ENCODE peak calls at places on chromosome 15, in nine cellular contexts. T is mucosa of descending colon, S is psoas muscle, H is heart left ventricle, X is OCI-LY7, B is astrocyte, F is left ventricle myocardium inferior, V is uterus, G is upper lobe of right lung. W is an unnamed sample.
A peak's percentile ranks its signal among the peaks of the same experiment; 100 is the strongest.

GRCh38 chr15:59360305-59360704 is 12.4 kb downstream of the MYO1E start:
- DNase-seq in X (no peak), V (no peak), B (no peak), T (no peak), S (no peak), F (no peak), H (no peak), G (no peak), W (no peak)

GRCh38 chr15:36506733-36507356 is 72.6 kb upstream of the CDIN1 start:
- DNase-seq in S (no peak), G (no peak), V (no peak), H (no peak), X (no peak), B (no peak), F (no peak), T (no peak), W (no peak)

GRCh38 chr15:72082176-72082575 is 35.8 kb downstream of the MYO9A start:
- DNase-seq in H (no peak), G (no peak), S (no peak), T (no peak), V (no peak), X (no peak), F (no peak), B (no peak), W (no peak)

GRCh38 chr15:42289166-42289565 is 15.9 kb upstream of the TMEM87A start:
- DNase-seq in X (no peak), B (no peak), H (no peak), T (no peak), F (no peak), S (no peak), V (no peak), G (no peak), W (no peak)

GRCh38 chr15:26614734-26615133 is 158.1 kb downstream of the GABRB3 start:
- DNase-seq in G (no peak), H (no peak), F (no peak), S (no peak), B (no peak), V (no peak), X (no peak), T (no peak), W (no peak)

GRCh38 chr15:59438891-59439290 is 905 bp downstream of the FAM81A start:
- DNase-seq in X (peak; percentile 19), H (no peak), B (no peak), V (peak; percentile 56), F (no peak), S (peak; percentile 18), G (no peak), T (peak; percentile 72), W (no peak)

GRCh38 chr15:25331860-25332259 is 107.0 kb downstream of the UBE3A start:
- DNase-seq in H (no peak), X (no peak), F (no peak), V (no peak), S (no peak), B (no peak), G (no peak), T (no peak), W (no peak)

GRCh38 chr15:31905054-31905453 is 125.3 kb upstream of the CHRNA7 start:
- DNase-seq in S (no peak), V (no peak), B (no peak), T (peak; percentile 86), X (no peak), F (no peak), G (no peak), H (no peak), W (no peak)

GRCh38 chr15:69609176-69609575 is 156.6 kb downstream of the RPLP1 start:
- DNase-seq in B (peak; percentile 83), F (no peak), X (no peak), S (no peak), V (no peak), G (no peak), T (no peak), H (no peak), W (no peak)

GRCh38 chr15:40257656-40258450 is 19.0 kb downstream of the PAK6 start:
- DNase-seq in H (no peak), F (no peak), V (no peak), G (no peak), B (peak; percentile 16), S (no peak), X (no peak), T (no peak), W (no peak)

GRCh38 chr15:41899854-41900442 is 6.1 kb upstream of the SPTBN5 start:
- DNase-seq in V (no peak), F (no peak), G (no peak), X (no peak), T (no peak), S (no peak), H (no peak), B (no peak), W (no peak)

GRCh38 chr15:79978694-79979519 is 7.9 kb upstream of the BCL2A1 start:
- DNase-seq in F (no peak), S (no peak), B (peak; percentile 57), G (no peak), H (no peak), T (no peak), X (peak; percentile 36), V (no peak), W (peak; percentile 77)

GRCh38 chr15:94097567-94097966 is 133.8 kb upstream of the MCTP2 start:
- DNase-seq in H (no peak), V (no peak), G (no peak), T (no peak), B (peak; percentile 39), F (no peak), X (no peak), S (no peak), W (no peak)

DNA sequence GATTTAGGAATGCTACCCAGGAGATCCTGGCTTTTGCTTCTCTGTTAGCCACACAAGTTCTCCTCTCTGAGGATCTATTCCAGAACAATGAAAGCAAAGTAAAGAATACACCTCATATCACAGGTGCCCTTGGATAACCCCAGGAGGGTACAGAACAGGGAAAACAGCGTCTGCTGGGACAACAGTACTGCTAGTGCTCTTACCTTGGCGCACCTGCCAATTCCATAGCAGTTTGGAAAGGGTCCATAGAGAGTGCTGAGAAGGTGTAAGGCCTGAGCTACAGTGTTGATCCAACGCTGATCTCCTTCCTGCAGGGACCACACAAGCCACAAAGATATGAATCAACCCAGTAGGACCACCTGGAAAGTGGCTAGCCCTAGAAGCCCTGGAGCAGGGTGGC is 12.9 kb upstream of the PRC1 start:
- DNase-seq in G (no peak), T (no peak), S (no peak), V (no peak), X (no peak), H (no peak), F (no peak), B (no peak), W (no peak)
- H3K36me3 ChIP-seq in G (peaks cover 95% of the 10 kb centered on the region), T (no peaks in the 10 kb centered on the region), S (peaks cover 100% of the 10 kb centered on the region), V (no peaks in the 10 kb centered on the region), X (peaks cover 40% of the 10 kb centered on the region), H (peaks cover 18% of the 10 kb centered on the region), F (peaks cover 93% of the 10 kb centered on the region), B (peaks cover 30% of the 10 kb centered on the region), W (peaks cover 100% of the 10 kb centered on the region)

GRCh38 chr15:50260969-50261496 is 4.5 kb downstream of the HDC start:
- DNase-seq in T (no peak), B (peak; percentile 15), S (no peak), F (no peak), G (no peak), V (no peak), H (no peak), X (no peak), W (no peak)

GRCh38 chr15:50265620-50266019 is at the start of gene HDC:
- DNase-seq in F (no peak), X (no peak), S (no peak), T (no peak), V (no peak), H (no peak), G (no peak), B (no peak), W (no peak)

GRCh38 chr15:50262533-50262932 is 3.0 kb downstream of the HDC start:
- DNase-seq in V (no peak), T (no peak), X (no peak), S (no peak), G (no peak), F (no peak), H (no peak), B (no peak), W (no peak)

GRCh38 chr15:50259276-50259675 is 6.2 kb downstream of the HDC start:
- DNase-seq in T (no peak), H (no peak), S (no peak), V (no peak), F (no peak), G (no peak), X (no peak), B (no peak), W (no peak)

DNA sequence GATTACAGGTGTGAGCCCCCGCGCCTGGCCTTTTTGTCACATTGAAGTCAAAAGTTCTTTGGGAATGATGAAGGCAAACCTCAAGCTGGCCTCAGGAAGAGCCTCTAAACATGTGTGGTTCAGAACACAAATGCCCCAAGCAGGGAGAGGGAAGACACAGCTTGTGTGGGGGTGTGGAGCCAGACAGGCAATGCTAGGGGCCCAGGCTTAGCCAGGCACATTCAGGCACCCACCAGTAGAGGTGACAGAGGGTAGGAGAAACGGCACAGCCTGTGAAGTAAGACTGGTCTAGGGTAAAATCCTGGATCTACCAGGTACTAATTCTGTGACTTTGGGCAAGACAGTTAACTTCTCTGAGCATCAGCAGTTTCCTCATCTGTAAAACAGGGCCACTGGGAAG is 3.5 kb downstream of the HDC start:
- DNase-seq in X (no peak), G (no peak), T (no peak), H (no peak), F (no peak), S (no peak), V (no peak), B (no peak), W (no peak)
- TF ChIP-seq CTCF in X (peak; percentile 12), G (no peak), T (no peak), H (no peak), F (no peak), S (no peak), V (no peak), B (no peak), W (no peak)

DNA sequence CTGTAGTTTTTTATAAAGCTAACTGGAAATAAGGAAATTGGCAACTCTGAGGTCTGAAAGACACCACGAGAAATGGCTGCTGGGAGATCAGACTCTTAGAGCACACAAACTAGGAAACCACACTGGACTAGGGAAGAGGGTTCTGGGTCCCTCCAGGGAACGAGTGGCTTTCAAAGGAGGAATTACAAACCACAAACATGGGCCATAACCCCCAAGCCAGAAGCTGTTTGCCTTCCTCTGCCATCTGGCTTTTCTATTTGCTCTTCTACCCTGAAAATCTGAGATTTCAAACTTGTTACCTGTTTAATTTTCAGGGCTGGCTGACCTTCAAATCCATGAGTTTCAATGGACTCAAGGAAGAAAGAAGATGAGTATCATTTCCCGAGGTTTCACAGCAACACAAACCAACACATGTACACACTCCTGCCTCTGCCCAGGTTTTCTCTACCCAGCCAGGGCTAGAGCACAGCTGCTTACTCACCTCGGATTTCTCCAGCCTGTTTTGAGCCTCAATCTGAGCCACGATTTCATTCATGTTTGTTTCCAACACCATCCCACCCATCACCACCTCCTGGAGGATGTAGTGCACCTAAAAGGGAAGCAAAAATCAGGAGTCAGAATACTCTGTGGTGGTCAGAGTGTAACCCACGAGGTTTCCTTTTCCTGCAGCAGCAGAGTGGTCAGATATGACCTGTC is 22.6 kb upstream of the ANPEP start:
- DNase-seq in B (peak; percentile 38), V (no peak), T (no peak), H (no peak), G (no peak), X (no peak), S (no peak), F (no peak), W (no peak)
- H3K36me3 ChIP-seq in B (peaks cover 29% of the 10 kb centered on the region), V (no peaks in the 10 kb centered on the region), T (peaks cover 6% of the 10 kb centered on the region), H (peaks cover 21% of the 10 kb centered on the region), G (peaks cover 33% of the 10 kb centered on the region), X (peaks cover 50% of the 10 kb centered on the region), S (peaks cover 60% of the 10 kb centered on the region), F (peaks cover 55% of the 10 kb centered on the region), W (peaks cover 51% of the 10 kb centered on the region)

GRCh38 chr15:89399390-89400120 is 64.9 kb upstream of the POLG start:
- DNase-seq in H (no peak), V (no peak), X (no peak), T (no peak), S (no peak), B (no peak), G (no peak), F (no peak), W (peak; percentile 83)
- TF ChIP-seq CTCF in H (peak; percentile 17), V (no peak), X (no peak), T (no peak), S (no peak), B (peak; percentile 16), G (peak; percentile 32), F (peak; percentile 8), W (peak; percentile 18)